ENCODE peak calls at places on chromosome 17, in nine cellular contexts. S, L, E, H, I, O, J, K and F are unnamed samples.
A peak's percentile ranks its signal among the peaks of the same experiment; 100 is the strongest.

GRCh38 chr17:1143573-1143972 is 36.2 kb downstream of the ABR start:
- DNase-seq in K (no peak), S (peak; percentile 57), H (no peak), E (no peak), L (no peak), I (no peak), O (no peak), J (no peak), F (no peak)

GRCh38 chr17:62562656-62563055 is 64.8 kb upstream of the MRC2 start:
- DNase-seq in E (no peak), O (no peak), I (no peak), K (no peak), J (peak; percentile 71), L (peak; percentile 6), S (no peak), H (no peak), F (no peak)

GRCh38 chr17:20091161-20092029 is 82.2 kb downstream of the SPECC1 start:
- DNase-seq in H (no peak), S (no peak), K (no peak), L (no peak), E (no peak), J (no peak), O (no peak), I (no peak), F (no peak)

GRCh38 chr17:73663614-73664013 is 19.4 kb upstream of the SDK2 start:
- DNase-seq in O (no peak), S (no peak), E (no peak), J (no peak), L (no peak), H (no peak), I (no peak), K (no peak), F (no peak)

GRCh38 chr17:55351027-55351625 is 70.5 kb downstream of the MMD start:
- DNase-seq in O (no peak), L (no peak), K (no peak), S (no peak), J (no peak), I (no peak), E (no peak), H (no peak), F (no peak)

GRCh38 chr17:1197379-1197778 is 17.6 kb upstream of the ABR start:
- DNase-seq in K (no peak), L (no peak), I (peak; percentile 50), E (peak; percentile 83), J (no peak), O (no peak), H (peak; percentile 58), S (no peak), F (no peak)

GRCh38 chr17:63722403-63722802 is 19.2 kb downstream of the STRADA start:
- DNase-seq in O (no peak), J (no peak), L (no peak), S (no peak), I (no peak), H (no peak), E (no peak), K (no peak), F (no peak)

GRCh38 chr17:41360291-41360995 is 9.2 kb downstream of the KRT33B start:
- DNase-seq in I (no peak), K (no peak), O (no peak), J (no peak), S (no peak), E (no peak), H (no peak), L (no peak), F (no peak)

GRCh38 chr17:15185625-15185991 is 79.5 kb downstream of the PMP22 start:
- DNase-seq in H (peak; percentile 27), E (no peak), L (no peak), I (no peak), K (no peak), O (no peak), S (no peak), J (no peak), F (no peak)

GRCh38 chr17:36001862-36002603 is 680 bp upstream of the CCL15 start:
- DNase-seq in K (no peak), O (no peak), E (no peak), H (no peak), J (no peak), S (no peak), L (no peak), I (no peak), F (no peak)

GRCh38 chr17:55690105-55690508 is 32.6 kb downstream of the TMEM100 start:
- DNase-seq in S (no peak), K (no peak), H (no peak), E (no peak), O (no peak), I (no peak), L (no peak), J (no peak), F (no peak)

GRCh38 chr17:9146064-9146463 is 124.8 kb downstream of the NTN1 start:
- DNase-seq in J (no peak), K (peak; percentile 13), O (no peak), L (no peak), S (no peak), I (no peak), H (no peak), E (no peak), F (no peak)

GRCh38 chr17:51604299-51605020 is 344.1 kb downstream of the UTP18 start:
- DNase-seq in E (no peak), S (no peak), H (no peak), L (no peak), J (no peak), O (no peak), I (no peak), K (no peak), F (no peak)

GRCh38 chr17:2977157-2977556 is 86.2 kb downstream of the OR1D5 start:
- DNase-seq in L (no peak), E (no peak), J (no peak), H (no peak), I (no peak), S (no peak), O (no peak), K (no peak), F (no peak)

GRCh38 chr17:67993153-67993997 is 2.9 kb downstream of the C17orf58 start:
- DNase-seq in O (peak; percentile 30), L (no peak), H (peak; percentile 90), K (peak; percentile 68), I (peak; percentile 93), E (peak; percentile 90), J (peak; percentile 74), S (peak; percentile 69), F (peak; percentile 77)

GRCh38 chr17:42773290-42774035 is at the start of gene VPS25:
- DNase-seq in E (peak; percentile 87), I (peak; percentile 90), L (peak; percentile 55), O (peak; percentile 39), K (peak; percentile 79), J (peak; percentile 61), H (peak; percentile 76), S (peak; percentile 75), F (peak; percentile 72)

GRCh38 chr17:73292031-73292531 is 19.7 kb downstream of the CDC42EP4 start:
- DNase-seq in E (peak; percentile 87), H (peak; percentile 65), I (no peak), O (no peak), L (no peak), S (no peak), J (peak; percentile 74), K (no peak), F (no peak)

GRCh38 chr17:49495842-49496182 is 719 bp downstream of the NGFR start:
- DNase-seq in H (no peak), K (no peak), O (no peak), J (no peak), E (no peak), I (no peak), S (no peak), L (no peak), F (no peak)

GRCh38 chr17:47720754-47721533 is 12.1 kb upstream of the TBX21 start:
- DNase-seq in L (no peak), O (no peak), S (no peak), K (no peak), E (no peak), I (peak; percentile 64), J (no peak), H (no peak), F (peak; percentile 78)
- TF ChIP-seq CTCF in L (no peak), O (no peak), S (no peak), K (no peak), E (no peak), I (no peak), J (no peak), H (no peak), F (no peak)

GRCh38 chr17:18004901-18005305 is 32.2 kb downstream of the DRC3 start:
- DNase-seq in O (no peak), S (no peak), E (no peak), L (no peak), K (no peak), I (no peak), J (no peak), H (peak; percentile 45), F (no peak)
- TF ChIP-seq CTCF in O (no peak), S (peak; percentile 46), E (no peak), L (peak; percentile 53), K (no peak), I (no peak), J (peak; percentile 18), H (peak; percentile 62), F (no peak)

GRCh38 chr17:60135160-60135950 is 14.4 kb upstream of the CA4 start:
- DNase-seq in K (peak; percentile 96), S (peak; percentile 68), O (peak; percentile 26), E (peak; percentile 93), J (peak; percentile 92), L (peak; percentile 72), H (peak; percentile 89), I (peak; percentile 88), F (peak; percentile 43)
- TF ChIP-seq CTCF in K (no peak), S (no peak), O (no peak), E (no peak), J (no peak), L (no peak), H (no peak), I (no peak), F (no peak)

GRCh38 chr17:66734544-66734943 is 100.4 kb upstream of the CACNG5 start:
- DNase-seq in E (peak; percentile 22), J (no peak), O (no peak), S (no peak), K (no peak), H (no peak), L (no peak), I (no peak), F (no peak)

GRCh38 chr17:66733759-66734158 is 101.2 kb upstream of the CACNG5 start:
- DNase-seq in L (no peak), J (no peak), E (no peak), K (no peak), I (no peak), S (no peak), H (no peak), O (no peak), F (no peak)

GRCh38 chr17:66740226-66740625 is 94.7 kb upstream of the CACNG5 start:
- DNase-seq in E (peak; percentile 30), K (no peak), S (no peak), H (no peak), L (no peak), J (no peak), O (no peak), I (no peak), F (no peak)

GRCh38 chr17:66739553-66739952 is 95.4 kb upstream of the CACNG5 start:
- DNase-seq in K (no peak), O (no peak), L (no peak), I (no peak), E (peak; percentile 36), J (no peak), H (no peak), S (no peak), F (no peak)

DNA sequence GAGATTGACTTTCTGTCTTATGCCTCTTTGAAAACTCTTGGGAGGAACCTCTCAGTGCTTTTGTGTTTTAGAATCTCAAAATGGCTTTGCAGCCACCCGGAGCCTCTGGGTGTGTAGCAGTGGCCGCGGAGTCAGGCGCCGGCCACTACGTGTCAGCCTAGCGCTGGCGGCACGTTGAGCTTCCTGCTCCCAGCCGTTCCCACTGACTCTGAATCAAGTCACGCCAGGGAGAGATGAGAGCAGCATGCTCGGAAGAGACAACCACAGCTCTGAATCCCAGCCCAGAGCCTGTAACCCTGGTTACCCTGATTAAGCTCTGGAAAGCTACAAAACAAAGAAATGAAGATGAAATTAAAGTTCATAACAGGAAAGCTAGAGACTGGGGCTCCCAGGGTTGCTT is 97.4 kb upstream of the CACNG5 start:
- DNase-seq in E (peak; percentile 69), L (no peak), K (no peak), S (peak; percentile 37), J (peak; percentile 33), O (no peak), H (no peak), I (no peak), F (no peak)
- TF ChIP-seq CTCF in E (no peak), L (peak; percentile 17), K (no peak), S (peak; percentile 48), J (peak; percentile 22), O (no peak), H (no peak), I (no peak), F (no peak)